ENCODE peak calls at places on chromosomes 5 and 9, in five cellular contexts. G, M, V, U and Y are unnamed samples.

GRCh38 chr5:38297830-38298608 is 39.7 kb downstream of the EGFLAM start:
- DNase-seq in G (no peak), M (no peak), V (no peak), U (no peak), Y (no peak)

GRCh38 chr5:103057208-103058130 is 62.5 kb downstream of the GIN1 start:
- DNase-seq in G (no peak), M (no peak), V (no peak), U (peak; percentile 37), Y (peak; percentile 70)

GRCh38 chr9:137989999-137990715 is 112.6 kb downstream of the CACNA1B start:
- DNase-seq in G (no peak), M (peak; percentile 29), V (no peak), U (no peak), Y (no peak)

GRCh38 chr9:86741311-86742215 is 205.7 kb downstream of the GAS1 start:
- DNase-seq in G (no peak), M (no peak), V (no peak), U (no peak), Y (peak; percentile 88)

GRCh38 chr5:154506716-154507080 is 28.7 kb upstream of the HAND1 start:
- DNase-seq in G (no peak), M (no peak), V (no peak), U (no peak), Y (no peak)

GRCh38 chr9:12426198-12426864 is 266.9 kb upstream of the TYRP1 start:
- DNase-seq in G (peak; percentile 31), M (peak; percentile 49), V (peak; percentile 14), U (peak; percentile 48), Y (no peak)

GRCh38 chr5:102196481-102196880 is 99.6 kb downstream of the SLCO4C1 start:
- DNase-seq in G (no peak), M (no peak), V (no peak), U (no peak), Y (no peak)

GRCh38 chr5:139462582-139463276 is at the start of gene ECSCR:
- DNase-seq in G (peak; percentile 49), M (no peak), V (no peak), U (no peak), Y (no peak)

DNA sequence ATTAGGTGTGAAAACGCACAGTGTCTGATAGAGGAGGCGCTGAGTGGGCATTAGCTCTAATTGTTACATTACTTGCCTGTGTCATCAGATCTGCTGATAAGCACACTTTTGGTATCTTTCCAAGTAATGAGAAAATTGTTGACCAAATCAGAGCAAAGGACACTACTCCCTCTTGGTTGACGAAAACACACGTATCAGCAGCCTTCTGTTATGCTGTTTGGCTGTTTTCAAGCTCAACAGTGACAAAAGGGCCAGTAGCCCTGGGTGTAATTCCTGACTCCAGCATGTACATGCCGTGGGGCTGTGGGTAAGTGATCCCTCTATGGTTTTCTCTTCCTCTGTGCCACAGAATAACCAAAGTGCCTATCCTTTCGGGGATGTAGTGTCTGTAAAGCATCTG is 151.4 kb downstream of the AUH start:
- DNase-seq in G (no peak), M (no peak), V (no peak), U (no peak), Y (peak; percentile 82)
- H2BK12ac ChIP-seq in G (no peak overlapping the region), M (no peak overlapping the region), V (no peak overlapping the region), U (peak overlapping the region; percentile 15), Y (no peak overlapping the region)

GRCh38 chr9:99970481-99970880 is 64.0 kb downstream of the STX17 start:
- DNase-seq in G (no peak), M (no peak), V (no peak), U (no peak), Y (no peak)
- H3K23ac ChIP-seq in G (no peak overlapping the region), M (no peak overlapping the region), V (no peak overlapping the region), U (no peak overlapping the region), Y (no peak overlapping the region)

DNA sequence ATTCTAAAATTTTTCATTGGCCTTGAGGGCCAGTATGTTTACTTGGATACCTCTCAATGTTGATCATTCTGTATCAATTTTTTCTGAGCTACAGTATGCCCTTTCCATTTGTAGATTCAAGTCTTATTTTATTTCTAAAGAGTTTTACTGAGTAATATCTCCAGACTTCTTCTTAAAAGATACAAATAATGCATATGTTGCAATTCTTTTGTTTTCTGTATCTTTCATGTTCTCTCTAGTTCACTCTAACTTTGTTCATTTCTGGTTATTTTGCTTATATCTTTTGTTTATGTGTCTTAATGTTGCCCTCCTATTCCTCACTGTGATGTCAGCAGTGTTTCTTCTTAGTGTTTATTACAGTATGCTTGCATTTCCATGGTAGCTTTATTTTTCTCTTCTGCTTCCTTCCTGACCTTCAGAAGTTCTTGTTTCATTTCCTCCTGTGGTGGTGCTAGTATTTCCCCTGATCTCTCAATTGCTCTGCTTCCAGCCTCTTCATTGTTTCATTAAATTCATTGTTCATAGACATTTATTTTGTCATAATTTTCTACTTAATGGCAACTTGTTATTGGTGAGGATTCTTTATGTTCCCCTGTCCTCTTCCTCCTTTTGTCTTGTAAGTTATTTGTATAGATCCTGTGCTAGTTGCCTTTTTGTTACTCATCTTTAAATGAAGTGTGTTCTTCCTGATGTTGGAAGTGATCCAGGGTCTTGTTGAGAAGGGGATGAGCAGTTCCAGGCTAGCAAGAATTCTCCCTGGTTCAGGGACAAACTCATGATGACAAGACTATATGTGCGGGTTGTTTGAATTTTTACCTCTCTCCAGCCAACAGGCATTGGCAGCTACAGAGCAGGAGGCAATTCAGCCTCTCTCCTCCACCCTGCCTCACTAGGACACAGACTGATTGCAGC is 160.8 kb downstream of the DEPDC1B start:
- DNase-seq in G (no peak), M (no peak), V (no peak), U (peak; percentile 74), Y (no peak)
- H2BK12ac ChIP-seq in G (no peak overlapping the region), M (no peak overlapping the region), V (no peak overlapping the region), U (peak overlapping the region; percentile 12), Y (no peak overlapping the region)

GRCh38 chr5:9622891-9623547 is 7.1 kb downstream of the TAS2R1 start:
- DNase-seq in G (no peak), M (no peak), V (no peak), U (peak; percentile 79), Y (no peak)

GRCh38 chr5:9626955-9627354 is 3.2 kb downstream of the TAS2R1 start:
- DNase-seq in G (no peak), M (no peak), V (no peak), U (no peak), Y (no peak)

GRCh38 chr5:9627541-9627940 is 2.6 kb downstream of the TAS2R1 start:
- DNase-seq in G (no peak), M (no peak), V (no peak), U (no peak), Y (no peak)

GRCh38 chr5:9621379-9621903 is 8.7 kb downstream of the TAS2R1 start:
- DNase-seq in G (no peak), M (no peak), V (no peak), U (peak; percentile 79), Y (peak; percentile 6)

GRCh38 chr5:9624196-9624947 is 5.8 kb downstream of the TAS2R1 start:
- DNase-seq in G (no peak), M (no peak), V (no peak), U (peak; percentile 10), Y (peak; percentile 13)
- H3K23ac ChIP-seq in G (no peak overlapping the region), M (no peak overlapping the region), V (no peak overlapping the region), U (no peak overlapping the region), Y (no peak overlapping the region)

GRCh38 chr5:157400741-157401140 is 59.3 kb upstream of the NIPAL4 start:
- DNase-seq in G (no peak), M (no peak), V (no peak), U (no peak), Y (no peak)
- H2BK12ac ChIP-seq in G (no peak overlapping the region), M (no peak overlapping the region), V (no peak overlapping the region), U (no peak overlapping the region), Y (no peak overlapping the region)

GRCh38 chr9:132768932-132769894 is 98.9 kb downstream of the GTF3C4 start:
- DNase-seq in G (peak; percentile 82), M (peak; percentile 72), V (peak; percentile 41), U (peak; percentile 80), Y (peak; percentile 37)

GRCh38 chr9:132769895-132770774 is 99.9 kb downstream of the GTF3C4 start:
- DNase-seq in G (peak; percentile 87), M (peak; percentile 78), V (peak; percentile 48), U (peak; percentile 78), Y (peak; percentile 17)

GRCh38 chr9:132773764-132774339 is 103.6 kb downstream of the GTF3C4 start:
- DNase-seq in G (no peak), M (no peak), V (no peak), U (no peak), Y (no peak)

GRCh38 chr9:132773093-132773492 is 102.8 kb downstream of the GTF3C4 start:
- DNase-seq in G (no peak), M (no peak), V (no peak), U (no peak), Y (no peak)

DNA sequence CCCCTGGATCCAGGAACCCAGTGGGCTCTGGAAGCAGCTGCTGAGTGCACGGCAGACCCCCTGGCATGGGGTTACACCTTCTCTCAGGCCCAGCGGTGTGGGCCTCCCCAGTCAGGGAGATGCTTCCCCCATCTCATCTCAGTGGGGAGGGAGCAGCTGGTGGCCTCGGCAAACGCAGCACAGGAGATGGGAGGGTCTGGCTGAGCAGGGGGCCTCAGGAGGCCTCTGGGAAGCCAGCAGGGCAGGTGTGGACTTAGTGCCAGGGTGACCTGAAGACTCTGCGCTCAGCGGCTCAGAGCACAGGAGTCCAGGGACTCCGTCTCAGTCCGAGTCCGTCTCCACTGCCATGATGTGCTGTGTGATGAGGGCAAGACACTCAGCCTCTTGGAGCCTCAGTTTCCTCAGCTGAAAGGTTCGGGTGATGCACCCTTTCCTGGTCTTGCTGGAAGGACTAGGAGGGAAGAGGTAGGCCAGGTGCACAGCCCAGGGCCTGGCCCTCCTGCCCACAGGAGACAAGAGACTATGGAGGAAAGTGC is 100.6 kb downstream of the GTF3C4 start:
- DNase-seq in G (no peak), M (no peak), V (no peak), U (no peak), Y (no peak)
- H3K23ac ChIP-seq in G (no peak overlapping the region), M (no peak overlapping the region), V (no peak overlapping the region), U (no peak overlapping the region), Y (no peak overlapping the region)

DNA sequence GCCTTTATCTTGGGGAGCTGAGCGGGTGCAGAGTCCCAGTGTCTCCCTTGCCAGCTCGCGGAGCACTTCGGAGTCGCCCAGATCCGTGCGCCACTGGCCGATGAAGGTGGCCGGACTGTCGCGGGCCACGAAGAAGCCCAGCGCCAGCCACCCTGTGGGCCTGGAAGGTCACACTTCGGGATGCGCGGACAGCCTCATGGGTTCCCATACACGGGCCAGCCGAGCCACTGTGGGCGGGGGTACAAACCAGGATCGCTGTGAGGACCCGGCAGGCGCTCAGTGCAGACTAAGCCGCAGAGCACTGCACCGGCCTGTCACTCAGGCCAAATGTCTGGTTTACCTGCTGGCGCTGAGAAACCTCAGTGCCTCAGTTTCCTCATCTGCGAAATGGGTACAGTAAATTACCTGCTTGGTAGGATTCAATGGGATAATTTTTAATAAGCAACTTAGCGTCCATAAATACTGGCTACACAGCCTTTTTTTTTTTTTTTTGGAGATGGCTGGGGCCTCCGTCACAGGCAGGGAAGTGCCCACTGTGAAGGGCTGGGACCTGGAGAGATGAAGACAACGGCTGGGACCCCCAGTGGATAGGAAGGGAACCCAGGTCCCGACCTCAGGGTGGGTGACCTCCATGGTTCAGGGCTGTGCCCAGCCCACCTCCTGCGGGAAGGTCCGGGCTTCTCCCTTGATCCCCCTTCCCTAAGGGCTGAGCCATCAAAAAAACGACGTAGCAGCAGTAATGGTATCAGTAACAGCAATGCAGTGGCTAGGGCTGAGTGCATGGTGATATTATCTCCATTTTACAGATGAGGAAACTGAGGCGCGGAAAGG is 38.7 kb upstream of the CTSV start:
- DNase-seq in G (no peak), M (no peak), V (no peak), U (no peak), Y (no peak)
- H2BK12ac ChIP-seq in G (no peak overlapping the region), M (no peak overlapping the region), V (no peak overlapping the region), U (no peak overlapping the region), Y (no peak overlapping the region)